ENCODE peak calls at places on chromosomes 3 and 15, in four cellular contexts. J, C, M and L are unnamed samples.

GRCh38 chr3:161630791-161631190 is 134.2 kb downstream of the OTOL1 start:
- DNase-seq in J (peak), C (no peak), M (no peak), L (peak)

GRCh38 chr3:175518459-175518858 is 659.3 kb downstream of the NAALADL2 start:
- DNase-seq in J (no peak), C (no peak), M (no peak), L (no peak)

GRCh38 chr3:48684480-48685143 is 1.1 kb downstream of the NCKIPSD start:
- DNase-seq in J (no peak), C (no peak), M (no peak), L (no peak)

GRCh38 chr3:180250172-180250571 is 213.4 kb upstream of the PEX5L start:
- DNase-seq in J (peak), C (no peak), M (no peak), L (no peak)

GRCh38 chr3:12405432-12406272 is 78.6 kb upstream of the TSEN2 start:
- DNase-seq in J (peak), C (no peak), M (peak), L (peak)

GRCh38 chr3:69216981-69217380 is 94.6 kb upstream of the LMOD3 start:
- DNase-seq in J (no peak), C (no peak), M (no peak), L (no peak)

GRCh38 chr3:67154429-67154828 is 156.3 kb downstream of the KBTBD8 start:
- DNase-seq in J (peak), C (no peak), M (no peak), L (no peak)

GRCh38 chr15:91264651-91265351 is 164.7 kb downstream of the SV2B start:
- DNase-seq in J (no peak), C (no peak), M (no peak), L (no peak)

GRCh38 chr3:155282416-155283091 is 10.9 kb downstream of the STRIT1 start:
- DNase-seq in J (no peak), C (no peak), M (no peak), L (no peak)

GRCh38 chr15:28983432-28984311 is 97.9 kb downstream of the APBA2 start:
- DNase-seq in J (no peak), C (no peak), M (no peak), L (no peak)

GRCh38 chr3:192188218-192188835 is 539.0 kb downstream of the FGF12 start:
- DNase-seq in J (peak), C (peak), M (peak), L (peak)

GRCh38 chr3:159817136-159817535 is 171.5 kb upstream of the IL12A start:
- DNase-seq in J (no peak), C (no peak), M (no peak), L (no peak)

GRCh38 chr15:89127054-89127702 is 38.9 kb downstream of the ABHD2 start:
- DNase-seq in J (no peak), C (peak), M (no peak), L (no peak)

GRCh38 chr15:63564093-63564492 is 33.1 kb upstream of the FBXL22 start:
- DNase-seq in J (no peak), C (no peak), M (no peak), L (no peak)

GRCh38 chr15:93770788-93771187 is 460.6 kb upstream of the MCTP2 start:
- DNase-seq in J (no peak), C (no peak), M (no peak), L (no peak)

GRCh38 chr3:124584245-124584551 is 146.1 kb upstream of the UMPS start:
- DNase-seq in J (no peak), C (no peak), M (no peak), L (no peak)

GRCh38 chr3:111548060-111548459 is 6.1 kb downstream of the CD96 start:
- DNase-seq in J (no peak), C (no peak), M (no peak), L (no peak)

GRCh38 chr3:67540198-67540894 is 114.1 kb downstream of the SUCLG2 start:
- DNase-seq in J (peak), C (no peak), M (no peak), L (no peak)

GRCh38 chr3:188956839-188957489 is 214.8 kb upstream of the TPRG1 start:
- DNase-seq in J (peak), C (peak), M (no peak), L (peak)

GRCh38 chr3:117097356-117097755 is 387.8 kb downstream of the TUSC7 start:
- DNase-seq in J (no peak), C (no peak), M (no peak), L (no peak)

GRCh38 chr15:94312946-94313345 is 81.6 kb downstream of the MCTP2 start:
- DNase-seq in J (no peak), C (no peak), M (no peak), L (no peak)

GRCh38 chr15:71792521-71792920 is 17.8 kb upstream of the NR2E3 start:
- DNase-seq in J (no peak), C (no peak), M (no peak), L (peak)

GRCh38 chr15:78177447-78177873 is 28.3 kb downstream of the IDH3A start:
- DNase-seq in J (peak), C (no peak), M (peak), L (peak)

GRCh38 chr3:69370945-69371301 is 15.0 kb downstream of the FRMD4B start:
- DNase-seq in J (no peak), C (no peak), M (no peak), L (no peak)

DNA sequence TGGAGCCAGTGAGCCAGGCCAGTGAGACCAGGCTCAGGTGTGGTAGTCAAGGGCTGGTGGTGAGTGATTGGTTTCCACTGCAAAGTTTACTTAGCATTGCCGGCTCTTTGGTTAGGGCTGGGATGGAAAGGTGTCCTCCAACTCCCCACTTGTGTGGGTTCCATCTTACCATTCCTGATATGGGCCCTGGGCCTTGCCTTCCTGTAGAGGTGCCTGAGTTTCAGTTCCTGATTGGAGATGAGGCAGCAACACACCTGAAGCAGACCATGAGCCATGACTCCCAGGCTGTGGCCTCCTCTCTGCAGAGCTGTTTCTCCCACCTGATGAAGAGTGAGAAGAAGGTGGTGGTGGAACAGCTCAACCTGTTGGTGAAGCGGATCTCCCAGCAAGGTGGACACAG is 3.1 kb downstream of the MPI start:
- DNase-seq in J (no peak), C (no peak), M (no peak), L (no peak)
- H3K27ac ChIP-seq in J (no peak), C (no peak), M (no peak), L (no peak)

GRCh38 chr3:115062009-115062408 is 85.1 kb downstream of the ZBTB20 start:
- DNase-seq in J (no peak), C (peak), M (no peak), L (no peak)

DNA sequence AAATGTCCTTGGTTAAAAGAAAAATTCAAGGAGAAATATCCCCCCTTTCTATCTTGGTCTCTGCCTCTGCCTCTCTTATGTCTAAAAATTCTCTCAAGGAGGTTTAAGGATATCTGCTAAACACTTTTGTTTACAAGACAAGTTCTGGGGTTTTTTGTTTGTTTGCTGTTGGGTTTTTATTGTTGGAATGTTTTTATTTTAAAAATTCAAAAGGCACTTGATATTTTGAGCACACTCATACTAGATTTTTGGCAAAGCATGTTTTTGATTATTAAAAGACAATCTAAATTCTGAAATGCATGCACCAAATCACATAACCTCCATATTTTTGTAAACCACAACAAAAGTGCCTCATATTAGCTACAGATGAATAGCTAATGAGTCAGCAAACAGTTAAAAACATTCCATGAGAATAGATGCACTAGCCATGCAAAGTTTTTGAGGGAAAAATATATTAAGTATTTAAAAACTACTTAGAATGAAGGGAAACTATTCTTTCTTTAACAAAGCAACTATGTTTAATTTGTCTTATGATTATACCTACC is 84.6 kb downstream of the ZBTB20 start:
- DNase-seq in J (no peak), C (no peak), M (no peak), L (no peak)
- H3K27ac ChIP-seq in J (no peak), C (peak), M (no peak), L (no peak)

DNA sequence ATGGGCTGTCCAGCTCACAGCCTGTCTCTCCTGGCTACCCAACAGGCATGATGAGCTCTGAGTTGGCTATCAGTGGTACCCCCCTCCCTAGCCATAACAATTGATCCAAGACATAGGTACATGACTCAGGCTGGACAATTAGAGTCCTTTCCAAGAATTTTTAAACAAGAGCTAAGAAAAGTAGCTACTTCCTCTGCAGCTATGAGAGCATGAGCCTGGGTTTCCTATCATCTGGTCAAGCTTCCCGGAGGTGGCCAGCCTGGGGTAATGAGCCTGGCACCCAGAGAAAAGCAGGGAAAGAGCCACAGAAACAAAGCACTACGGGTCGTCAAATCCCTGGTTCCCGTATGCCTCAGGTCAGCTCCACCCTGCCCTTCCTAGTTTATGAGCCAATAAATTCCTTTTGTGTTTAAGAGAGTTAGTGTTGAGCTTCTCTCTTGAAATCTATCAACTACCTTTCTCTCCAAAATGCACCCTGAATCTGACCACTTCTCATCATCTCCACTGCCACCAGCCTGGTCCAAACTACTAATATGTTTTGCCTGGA is 2.3 kb upstream of the SLC51B start:
- DNase-seq in J (no peak), C (no peak), M (peak), L (no peak)
- H3K27ac ChIP-seq in J (peak), C (no peak), M (peak), L (no peak)

DNA sequence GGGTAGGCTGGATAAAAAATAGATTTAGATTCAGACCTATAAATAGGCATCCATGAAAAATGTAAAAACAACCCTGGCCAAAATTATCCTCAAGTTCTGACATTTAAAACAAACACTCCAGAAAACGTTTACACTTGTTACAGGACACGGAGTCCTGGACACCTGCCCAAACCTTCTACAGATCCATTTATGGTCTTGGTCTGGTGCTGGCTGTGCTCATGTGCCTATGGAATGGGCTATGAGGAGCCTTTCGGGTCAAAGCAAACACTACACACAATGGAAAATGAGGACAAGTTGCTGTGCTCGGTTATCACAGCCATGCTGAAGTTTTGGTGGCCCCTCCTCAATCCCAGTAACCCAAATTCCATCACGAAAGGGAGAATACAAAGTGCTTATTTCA is 108.1 kb downstream of the PDZRN3 start:
- DNase-seq in J (no peak), C (no peak), M (peak), L (no peak)
- H3K27ac ChIP-seq in J (peak), C (no peak), M (peak), L (no peak)

GRCh38 chr15:68542348-68542747 is 36.4 kb upstream of the CORO2B start:
- DNase-seq in J (no peak), C (no peak), M (no peak), L (no peak)
- H3K27ac ChIP-seq in J (no peak), C (no peak), M (no peak), L (no peak)

GRCh38 chr15:96047255-96047931 is 283.1 kb upstream of the NR2F2 start:
- DNase-seq in J (no peak), C (no peak), M (no peak), L (no peak)

GRCh38 chr15:96043586-96044171 is 286.8 kb upstream of the NR2F2 start:
- DNase-seq in J (no peak), C (no peak), M (no peak), L (no peak)

GRCh38 chr15:96049766-96050165 is 280.7 kb upstream of the NR2F2 start:
- DNase-seq in J (no peak), C (no peak), M (no peak), L (no peak)

GRCh38 chr15:96049323-96049722 is 281.2 kb upstream of the NR2F2 start:
- DNase-seq in J (no peak), C (no peak), M (no peak), L (no peak)

DNA sequence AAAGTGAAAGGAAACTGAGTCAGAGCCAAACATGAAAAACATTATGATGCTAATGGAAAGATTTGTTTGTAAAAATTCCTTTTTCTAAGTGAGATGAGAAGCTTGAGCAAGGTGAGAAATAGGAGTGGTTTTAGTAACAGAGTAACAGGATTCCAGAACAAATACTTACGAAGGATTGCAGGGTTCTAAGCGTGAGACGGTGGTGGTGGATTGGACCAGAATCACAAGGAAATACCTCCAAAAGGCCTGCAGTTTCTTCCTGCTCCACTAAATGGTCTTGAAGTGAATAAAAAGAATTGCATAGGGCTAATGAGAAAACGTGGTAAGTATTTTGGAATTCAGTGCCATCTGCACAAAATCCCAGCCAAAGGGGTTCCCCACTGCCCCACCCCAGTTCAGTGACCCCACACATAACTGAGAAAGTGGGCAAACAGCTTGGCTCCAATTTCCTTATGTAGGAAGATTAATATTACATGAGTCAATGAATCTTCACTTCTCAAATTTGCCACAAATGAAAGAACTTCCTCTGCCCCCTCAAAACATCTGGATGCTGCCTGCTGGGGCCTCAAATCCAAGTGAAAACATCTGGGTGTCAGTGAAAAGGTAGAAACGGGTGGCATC is 283.8 kb upstream of the NR2F2 start:
- DNase-seq in J (no peak), C (no peak), M (no peak), L (no peak)
- H3K27ac ChIP-seq in J (no peak), C (no peak), M (no peak), L (no peak)